ENCODE peak calls at places on chromosomes 4 and X, in ten cellular contexts. W is MM.1S, D is mammary epithelial cell, S is OCI-LY7, B is A549, A is H9, R is HepG2, P is IMR-90, Z is GM23338, O is neural progenitor cell. X is an unnamed sample.

GRCh38 chr4:8870647-8871416 is 807 bp downstream of the HMX1 start:
- DNase-seq in W (no peak), D (no peak), S (no peak), B (no peak), A (no peak), R (no peak), P (no peak), Z (peak), O (peak), X (no peak)

GRCh38 chrX:12065251-12065650 is 73.0 kb upstream of the FRMPD4 start:
- DNase-seq in W (no peak), D (peak), S (no peak), B (peak), A (peak), R (no peak), P (peak), Z (peak), O (peak), X (peak)

GRCh38 chr4:139227729-139228404 is 50.8 kb upstream of the ELF2 start:
- DNase-seq in W (peak), D (no peak), S (peak), B (peak), A (no peak), R (peak), P (no peak), Z (peak), O (no peak), X (no peak)

GRCh38 chr4:120830204-120830603 is 92.3 kb downstream of the PRDM5 start:
- DNase-seq in W (no peak), D (no peak), S (no peak), B (no peak), A (no peak), R (no peak), P (peak), Z (no peak), O (no peak), X (no peak)

GRCh38 chrX:31061091-31061490 is 10.8 kb downstream of the FTHL17 start:
- DNase-seq in W (no peak), D (no peak), S (no peak), B (no peak), A (no peak), R (no peak), P (no peak), Z (no peak), O (no peak), X (no peak)

GRCh38 chr4:153763404-153763803 is 3.6 kb upstream of the RNF175 start:
- DNase-seq in W (no peak), D (no peak), S (peak), B (no peak), A (no peak), R (no peak), P (no peak), Z (peak), O (peak), X (no peak)

GRCh38 chr4:16642897-16643296 is 255.5 kb downstream of the LDB2 start:
- DNase-seq in W (peak), D (no peak), S (no peak), B (no peak), A (no peak), R (peak), P (no peak), Z (no peak), O (no peak), X (no peak)

GRCh38 chr4:5787311-5787710 is 76.3 kb downstream of the EVC start:
- DNase-seq in W (no peak), D (no peak), S (no peak), B (no peak), A (peak), R (no peak), P (no peak), Z (no peak), O (no peak), X (no peak)

GRCh38 chr4:28225005-28225404 is 1364.4 kb downstream of the STIM2 start:
- DNase-seq in W (peak), D (peak), S (peak), B (peak), A (peak), R (no peak), P (peak), Z (peak), O (peak), X (no peak)

GRCh38 chr4:13478707-13479106 is 5.4 kb downstream of the RAB28 start:
- DNase-seq in W (no peak), D (no peak), S (no peak), B (no peak), A (no peak), R (no peak), P (no peak), Z (no peak), O (no peak), X (no peak)

GRCh38 chr4:13484749-13485345 is 707 bp upstream of the RAB28 start:
- DNase-seq in W (peak), D (no peak), S (peak), B (peak), A (no peak), R (peak), P (peak), Z (peak), O (peak), X (no peak)

GRCh38 chr4:13484045-13484748 is at the start of gene RAB28:
- DNase-seq in W (peak), D (peak), S (peak), B (peak), A (peak), R (peak), P (peak), Z (peak), O (peak), X (peak)

GRCh38 chr4:13483142-13484044 is 747 bp downstream of the RAB28 start:
- DNase-seq in W (peak), D (peak), S (peak), B (peak), A (peak), R (peak), P (peak), Z (peak), O (peak), X (peak)

DNA sequence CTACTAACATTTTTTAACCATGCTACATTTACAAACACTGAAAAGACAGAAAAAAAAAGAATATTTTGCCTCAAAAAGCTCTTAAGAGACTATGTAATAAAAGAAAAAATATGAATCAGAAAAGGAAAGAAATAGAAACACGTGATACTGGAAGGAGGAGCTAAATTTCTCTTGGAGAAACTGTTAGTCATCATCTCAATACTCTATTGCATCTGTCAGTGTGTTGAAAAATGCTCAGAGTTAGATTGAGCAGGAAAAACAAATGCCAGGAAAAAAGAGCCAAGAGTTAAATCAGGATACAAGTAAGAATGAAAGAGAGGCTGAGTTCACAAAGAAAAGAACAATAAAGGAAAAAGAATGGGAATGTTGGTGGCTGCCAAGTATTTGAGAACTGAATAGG is 2.6 kb downstream of the RAB28 start:
- DNase-seq in W (no peak), D (peak), S (no peak), B (peak), A (no peak), R (no peak), P (peak), Z (no peak), O (peak), X (no peak)
- H3K4me2 ChIP-seq in W (peak), D (peak), S (peak), B (peak), A (no peak), R (no peak), P (no peak), Z (no peak), O (peak), X (peak)

GRCh38 chr4:1244978-1245471 is 3.9 kb downstream of the CTBP1 start:
- DNase-seq in W (no peak), D (no peak), S (no peak), B (no peak), A (no peak), R (no peak), P (no peak), Z (no peak), O (no peak), X (no peak)

GRCh38 chr4:1246111-1246881 is 2.6 kb downstream of the CTBP1 start:
- DNase-seq in W (no peak), D (peak), S (peak), B (no peak), A (peak), R (no peak), P (no peak), Z (no peak), O (no peak), X (no peak)

GRCh38 chr4:1246901-1247810 is 1.8 kb downstream of the CTBP1 start:
- DNase-seq in W (peak), D (peak), S (peak), B (no peak), A (peak), R (no peak), P (no peak), Z (peak), O (peak), X (peak)

GRCh38 chr4:1244081-1244977 is 4.6 kb downstream of the CTBP1 start:
- DNase-seq in W (no peak), D (no peak), S (no peak), B (no peak), A (no peak), R (no peak), P (no peak), Z (no peak), O (no peak), X (no peak)

GRCh38 chr4:1245481-1246051 is 3.4 kb downstream of the CTBP1 start:
- DNase-seq in W (no peak), D (no peak), S (no peak), B (no peak), A (no peak), R (no peak), P (no peak), Z (no peak), O (no peak), X (no peak)
- H3K4me2 ChIP-seq in W (no peak), D (peak), S (no peak), B (no peak), A (no peak), R (peak), P (no peak), Z (no peak), O (no peak), X (peak)

GRCh38 chr4:40571208-40571607 is 58.5 kb downstream of the RBM47 start:
- DNase-seq in W (no peak), D (no peak), S (no peak), B (no peak), A (no peak), R (no peak), P (no peak), Z (no peak), O (no peak), X (no peak)

GRCh38 chr4:40572692-40573287 is 56.9 kb downstream of the RBM47 start:
- DNase-seq in W (no peak), D (no peak), S (peak), B (no peak), A (no peak), R (no peak), P (no peak), Z (no peak), O (no peak), X (no peak)

GRCh38 chr4:40576651-40577480 is 52.8 kb downstream of the RBM47 start:
- DNase-seq in W (peak), D (peak), S (peak), B (peak), A (no peak), R (peak), P (peak), Z (peak), O (peak), X (no peak)

GRCh38 chr4:40575846-40576245 is 53.8 kb downstream of the RBM47 start:
- DNase-seq in W (no peak), D (no peak), S (no peak), B (no peak), A (no peak), R (no peak), P (no peak), Z (peak), O (no peak), X (no peak)

DNA sequence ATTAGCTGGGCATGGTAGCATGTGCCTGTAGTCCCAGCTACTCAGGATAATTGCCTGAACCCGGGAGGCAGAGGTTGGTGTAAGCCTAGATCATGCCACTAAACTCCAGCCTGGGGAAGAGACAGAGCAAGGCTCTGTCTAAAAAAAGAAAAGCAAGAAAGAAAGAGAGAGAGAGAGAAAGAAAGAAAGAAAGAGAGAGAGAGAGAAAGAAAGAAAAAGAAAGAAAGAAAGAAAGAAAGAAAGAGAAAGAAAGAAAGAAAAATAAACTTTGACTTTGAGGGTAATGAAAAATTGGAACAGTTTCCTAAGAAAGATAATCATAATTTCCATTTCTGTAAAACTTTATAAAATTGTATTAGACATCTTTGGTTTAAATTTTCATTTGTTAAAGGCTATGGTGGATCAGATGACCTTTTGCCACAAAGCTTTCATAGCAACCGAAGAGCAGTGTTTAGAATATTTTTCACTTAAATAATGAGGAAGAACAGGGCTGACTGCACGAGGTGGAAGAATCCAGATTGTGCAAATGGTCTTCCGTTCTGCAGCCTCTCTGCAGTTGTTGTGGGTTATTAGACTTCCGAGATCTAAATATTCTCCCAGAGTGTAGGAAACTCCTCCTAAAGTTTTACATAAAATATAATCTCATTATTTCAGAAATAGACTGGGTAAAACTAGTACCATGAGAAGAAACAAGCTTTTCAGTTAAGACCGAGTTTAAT is 55.9 kb downstream of the RBM47 start:
- DNase-seq in W (peak), D (no peak), S (peak), B (no peak), A (no peak), R (no peak), P (peak), Z (no peak), O (no peak), X (no peak)
- H3K4me2 ChIP-seq in W (peak), D (no peak), S (peak), B (no peak), A (no peak), R (no peak), P (no peak), Z (no peak), O (no peak), X (no peak)

GRCh38 chr4:184396001-184396400 is 78.3 kb downstream of the IRF2 start:
- DNase-seq in W (no peak), D (no peak), S (peak), B (no peak), A (no peak), R (no peak), P (no peak), Z (no peak), O (no peak), X (no peak)

GRCh38 chr4:184397516-184398163 is 76.7 kb downstream of the IRF2 start:
- DNase-seq in W (no peak), D (no peak), S (no peak), B (no peak), A (no peak), R (no peak), P (no peak), Z (no peak), O (no peak), X (no peak)

GRCh38 chr4:184396570-184397515 is 77.5 kb downstream of the IRF2 start:
- DNase-seq in W (peak), D (no peak), S (no peak), B (no peak), A (no peak), R (no peak), P (no peak), Z (no peak), O (no peak), X (no peak)

GRCh38 chr4:184392748-184393334 is 81.5 kb downstream of the IRF2 start:
- DNase-seq in W (no peak), D (no peak), S (no peak), B (no peak), A (no peak), R (no peak), P (no peak), Z (no peak), O (no peak), X (no peak)

GRCh38 chr4:184395451-184395917 is 78.9 kb downstream of the IRF2 start:
- DNase-seq in W (no peak), D (no peak), S (no peak), B (no peak), A (no peak), R (no peak), P (no peak), Z (no peak), O (no peak), X (no peak)
- H3K4me2 ChIP-seq in W (no peak), D (no peak), S (peak), B (no peak), A (no peak), R (no peak), P (no peak), Z (no peak), O (no peak), X (no peak)

GRCh38 chr4:55346851-55347255 is 811 bp downstream of the SRD5A3 start:
- DNase-seq in W (no peak), D (no peak), S (no peak), B (no peak), A (no peak), R (no peak), P (no peak), Z (no peak), O (no peak), X (no peak)
- H3K4me2 ChIP-seq in W (peak), D (peak), S (peak), B (peak), A (peak), R (peak), P (peak), Z (peak), O (peak), X (peak)

DNA sequence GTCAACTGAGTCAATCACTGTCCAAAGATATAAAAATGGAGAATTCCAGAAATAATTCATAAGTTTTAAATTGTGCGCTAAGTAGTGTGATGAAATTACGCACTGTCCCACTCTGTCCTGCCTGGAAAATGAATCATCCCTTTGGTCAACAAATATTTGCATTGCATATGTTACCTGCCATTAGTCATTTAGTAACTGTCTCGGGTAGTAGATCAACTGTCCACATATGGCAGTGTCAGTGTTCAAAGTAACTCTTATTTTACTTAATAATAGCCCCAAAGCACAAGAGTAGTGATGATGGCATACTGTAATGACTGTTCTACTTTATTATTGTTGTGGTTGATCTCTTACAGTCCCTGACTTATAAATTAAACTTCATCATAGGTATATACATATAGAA is 3.4 kb downstream of the YTHDC1 start:
- DNase-seq in W (no peak), D (peak), S (no peak), B (peak), A (no peak), R (peak), P (no peak), Z (no peak), O (no peak), X (no peak)
- H3K4me2 ChIP-seq in W (no peak), D (peak), S (peak), B (peak), A (no peak), R (peak), P (no peak), Z (peak), O (no peak), X (peak)

X was measured in DND-41.